ENCODE peak calls at places on chromosomes 6 and 20, in ten cellular contexts. One of them, this sample, is unnamed.

GRCh38 chr6:43828711-43829110 is 58.7 kb downstream of the VEGFA start:
- DNase-seq in right lobe of liver: no peak
- DNase-seq in BJ: no peak
- DNase-seq in cardiac fibroblast: no peak
- DNase-seq in fibroblast of mammary gland: no peak
- DNase-seq in stomach: no peak
- DNase-seq in K562: peak
- DNase-seq in astrocyte: no peak
- DNase-seq in endothelial cell: no peak
- DNase-seq in transverse colon: no peak
- DNase-seq in this sample: no peak

GRCh38 chr6:3022765-3023662 is 23.3 kb downstream of the NQO2 start:
- DNase-seq in fibroblast of mammary gland: peak
- DNase-seq in cardiac fibroblast: peak
- DNase-seq in right lobe of liver: no peak
- DNase-seq in stomach: no peak
- DNase-seq in transverse colon: no peak
- DNase-seq in BJ: no peak
- DNase-seq in astrocyte: no peak
- DNase-seq in K562: peak
- DNase-seq in endothelial cell: no peak
- DNase-seq in this sample: no peak

GRCh38 chr20:10984294-10984693 is 310.5 kb upstream of the JAG1 start:
- DNase-seq in cardiac fibroblast: no peak
- DNase-seq in astrocyte: no peak
- DNase-seq in K562: no peak
- DNase-seq in right lobe of liver: no peak
- DNase-seq in fibroblast of mammary gland: no peak
- DNase-seq in transverse colon: peak
- DNase-seq in endothelial cell: no peak
- DNase-seq in stomach: no peak
- DNase-seq in BJ: no peak
- DNase-seq in this sample: no peak

GRCh38 chr6:30500421-30501069 is 11.2 kb downstream of the HLA-E start:
- DNase-seq in K562: peak
- DNase-seq in transverse colon: no peak
- DNase-seq in cardiac fibroblast: peak
- DNase-seq in right lobe of liver: no peak
- DNase-seq in fibroblast of mammary gland: peak
- DNase-seq in stomach: no peak
- DNase-seq in astrocyte: no peak
- DNase-seq in BJ: no peak
- DNase-seq in endothelial cell: no peak
- DNase-seq in this sample: no peak

GRCh38 chr6:42227173-42227850 is 9.7 kb upstream of the MRPS10 start:
- DNase-seq in astrocyte: no peak
- DNase-seq in right lobe of liver: no peak
- DNase-seq in transverse colon: no peak
- DNase-seq in BJ: no peak
- DNase-seq in stomach: no peak
- DNase-seq in endothelial cell: no peak
- DNase-seq in fibroblast of mammary gland: no peak
- DNase-seq in K562: no peak
- DNase-seq in cardiac fibroblast: no peak
- DNase-seq in this sample: no peak

GRCh38 chr6:62466607-62467006 is 180.6 kb upstream of the KHDRBS2 start:
- DNase-seq in astrocyte: no peak
- DNase-seq in right lobe of liver: no peak
- DNase-seq in K562: no peak
- DNase-seq in endothelial cell: no peak
- DNase-seq in cardiac fibroblast: no peak
- DNase-seq in transverse colon: no peak
- DNase-seq in stomach: no peak
- DNase-seq in fibroblast of mammary gland: no peak
- DNase-seq in BJ: no peak
- DNase-seq in this sample: no peak

GRCh38 chr20:40689100-40689942 is at the start of gene MAFB:
- DNase-seq in K562: peak
- DNase-seq in transverse colon: peak
- DNase-seq in cardiac fibroblast: peak
- DNase-seq in endothelial cell: peak
- DNase-seq in right lobe of liver: peak
- DNase-seq in BJ: peak
- DNase-seq in fibroblast of mammary gland: peak
- DNase-seq in stomach: peak
- DNase-seq in astrocyte: peak
- DNase-seq in this sample: peak

GRCh38 chr6:13375360-13375878 is 47.1 kb upstream of the TBC1D7 start:
- DNase-seq in BJ: no peak
- DNase-seq in stomach: no peak
- DNase-seq in fibroblast of mammary gland: no peak
- DNase-seq in cardiac fibroblast: no peak
- DNase-seq in transverse colon: no peak
- DNase-seq in K562: no peak
- DNase-seq in endothelial cell: no peak
- DNase-seq in right lobe of liver: no peak
- DNase-seq in astrocyte: no peak
- DNase-seq in this sample: no peak

GRCh38 chr6:44289726-44290125 is 19.5 kb downstream of the TMEM151B start:
- DNase-seq in K562: no peak
- DNase-seq in cardiac fibroblast: no peak
- DNase-seq in stomach: no peak
- DNase-seq in transverse colon: no peak
- DNase-seq in astrocyte: no peak
- DNase-seq in right lobe of liver: no peak
- DNase-seq in endothelial cell: no peak
- DNase-seq in fibroblast of mammary gland: no peak
- DNase-seq in BJ: no peak
- DNase-seq in this sample: no peak

GRCh38 chr6:37516920-37517405 is 17.3 kb upstream of the CCDC167 start:
- DNase-seq in stomach: no peak
- DNase-seq in right lobe of liver: peak
- DNase-seq in cardiac fibroblast: no peak
- DNase-seq in endothelial cell: no peak
- DNase-seq in fibroblast of mammary gland: peak
- DNase-seq in K562: no peak
- DNase-seq in astrocyte: no peak
- DNase-seq in transverse colon: no peak
- DNase-seq in BJ: no peak
- DNase-seq in this sample: no peak

GRCh38 chr20:9503530-9504251 is 10.7 kb upstream of the LAMP5 start:
- DNase-seq in fibroblast of mammary gland: peak
- DNase-seq in K562: no peak
- DNase-seq in astrocyte: peak
- DNase-seq in cardiac fibroblast: no peak
- DNase-seq in endothelial cell: no peak
- DNase-seq in right lobe of liver: no peak
- DNase-seq in transverse colon: no peak
- DNase-seq in stomach: no peak
- DNase-seq in BJ: no peak
- DNase-seq in this sample: peak

GRCh38 chr6:106885659-106886058 is 88.9 kb downstream of the CD24 start:
- DNase-seq in right lobe of liver: no peak
- DNase-seq in fibroblast of mammary gland: no peak
- DNase-seq in cardiac fibroblast: no peak
- DNase-seq in transverse colon: no peak
- DNase-seq in endothelial cell: no peak
- DNase-seq in stomach: no peak
- DNase-seq in astrocyte: no peak
- DNase-seq in K562: no peak
- DNase-seq in BJ: no peak
- DNase-seq in this sample: no peak

GRCh38 chr6:127857051-127857637 is 43.7 kb downstream of the THEMIS start:
- DNase-seq in stomach: no peak
- DNase-seq in right lobe of liver: no peak
- DNase-seq in fibroblast of mammary gland: no peak
- DNase-seq in transverse colon: no peak
- DNase-seq in endothelial cell: no peak
- DNase-seq in cardiac fibroblast: no peak
- DNase-seq in astrocyte: no peak
- DNase-seq in K562: no peak
- DNase-seq in BJ: no peak
- DNase-seq in this sample: no peak

GRCh38 chr6:127855542-127856159 is 45.2 kb downstream of the THEMIS start:
- DNase-seq in right lobe of liver: no peak
- DNase-seq in K562: no peak
- DNase-seq in stomach: no peak
- DNase-seq in astrocyte: no peak
- DNase-seq in endothelial cell: peak
- DNase-seq in BJ: no peak
- DNase-seq in fibroblast of mammary gland: peak
- DNase-seq in cardiac fibroblast: peak
- DNase-seq in transverse colon: no peak
- DNase-seq in this sample: no peak

GRCh38 chr6:127854009-127854408 is 46.8 kb downstream of the THEMIS start:
- DNase-seq in fibroblast of mammary gland: peak
- DNase-seq in endothelial cell: no peak
- DNase-seq in transverse colon: no peak
- DNase-seq in K562: no peak
- DNase-seq in cardiac fibroblast: peak
- DNase-seq in stomach: no peak
- DNase-seq in right lobe of liver: no peak
- DNase-seq in BJ: no peak
- DNase-seq in astrocyte: no peak
- DNase-seq in this sample: no peak

GRCh38 chr6:127845242-127845641 is 55.6 kb downstream of the THEMIS start:
- DNase-seq in endothelial cell: no peak
- DNase-seq in right lobe of liver: no peak
- DNase-seq in astrocyte: no peak
- DNase-seq in cardiac fibroblast: no peak
- DNase-seq in stomach: no peak
- DNase-seq in K562: no peak
- DNase-seq in BJ: no peak
- DNase-seq in transverse colon: no peak
- DNase-seq in fibroblast of mammary gland: no peak
- DNase-seq in this sample: no peak

GRCh38 chr6:127851197-127851596 is 49.7 kb downstream of the THEMIS start:
- DNase-seq in cardiac fibroblast: peak
- DNase-seq in transverse colon: no peak
- DNase-seq in astrocyte: peak
- DNase-seq in stomach: no peak
- DNase-seq in fibroblast of mammary gland: no peak
- DNase-seq in BJ: peak
- DNase-seq in right lobe of liver: no peak
- DNase-seq in endothelial cell: no peak
- DNase-seq in K562: no peak
- DNase-seq in this sample: no peak
- TF ChIP-seq CTCF in cardiac fibroblast: no peak
- TF ChIP-seq CTCF in transverse colon: no peak
- TF ChIP-seq CTCF in astrocyte: no peak
- TF ChIP-seq CTCF in stomach: no peak
- TF ChIP-seq CTCF in fibroblast of mammary gland: no peak
- TF ChIP-seq CTCF in BJ: no peak
- TF ChIP-seq CTCF in right lobe of liver: no peak
- TF ChIP-seq CTCF in endothelial cell: no peak
- TF ChIP-seq CTCF in K562: no peak
- TF ChIP-seq CTCF in this sample: no peak

DNA sequence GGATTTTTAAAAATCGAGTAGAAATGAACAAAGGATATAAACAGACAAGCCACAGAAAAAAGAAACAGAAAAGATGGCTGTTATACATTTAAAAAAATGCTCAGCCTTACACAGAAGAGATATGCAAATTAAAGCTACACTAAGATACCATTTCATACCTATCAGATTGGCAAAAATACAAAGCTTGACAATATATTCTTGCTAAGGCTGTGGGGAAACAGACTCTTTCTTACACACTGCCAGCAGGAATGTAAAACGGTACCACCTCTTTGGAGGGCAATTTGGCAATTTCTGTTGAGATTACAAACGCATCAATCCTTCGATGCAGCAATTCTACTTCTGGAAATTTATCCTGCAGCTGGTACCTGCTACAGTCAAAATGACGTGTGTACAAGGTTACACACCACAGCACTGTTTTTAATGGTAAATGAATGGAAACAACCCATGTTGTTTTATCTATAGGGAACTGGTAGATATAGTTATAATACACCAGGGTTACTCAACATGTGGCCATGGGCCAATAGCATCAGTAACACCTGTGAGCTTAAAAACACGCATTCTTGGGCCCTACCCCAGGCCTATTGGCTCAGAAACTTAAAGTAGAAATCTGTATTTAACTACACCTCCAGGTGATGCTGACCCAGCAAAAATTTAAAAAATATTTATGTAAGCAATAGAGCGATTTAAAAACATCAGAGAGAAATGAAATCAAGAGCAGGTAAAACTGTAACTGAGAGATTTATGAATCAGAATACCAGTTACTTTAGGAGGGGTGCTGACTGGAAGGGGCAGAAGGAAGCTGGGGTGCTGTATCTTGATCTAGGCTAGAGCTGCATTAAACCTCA is 53.3 kb downstream of the TRAM2 start:
- DNase-seq in BJ: no peak
- DNase-seq in transverse colon: no peak
- DNase-seq in K562: no peak
- DNase-seq in fibroblast of mammary gland: no peak
- DNase-seq in cardiac fibroblast: no peak
- DNase-seq in astrocyte: no peak
- DNase-seq in stomach: no peak
- DNase-seq in endothelial cell: no peak
- DNase-seq in right lobe of liver: no peak
- DNase-seq in this sample: no peak
- TF ChIP-seq CTCF in BJ: no peak
- TF ChIP-seq CTCF in transverse colon: no peak
- TF ChIP-seq CTCF in K562: no peak
- TF ChIP-seq CTCF in fibroblast of mammary gland: no peak
- TF ChIP-seq CTCF in cardiac fibroblast: no peak
- TF ChIP-seq CTCF in astrocyte: no peak
- TF ChIP-seq CTCF in stomach: no peak
- TF ChIP-seq CTCF in endothelial cell: no peak
- TF ChIP-seq CTCF in right lobe of liver: no peak
- TF ChIP-seq CTCF in this sample: no peak

GRCh38 chr6:32046450-32047083 is 8.4 kb downstream of the CYP21A2 start:
- DNase-seq in astrocyte: no peak
- DNase-seq in stomach: no peak
- DNase-seq in BJ: no peak
- DNase-seq in cardiac fibroblast: peak
- DNase-seq in transverse colon: no peak
- DNase-seq in endothelial cell: no peak
- DNase-seq in K562: peak
- DNase-seq in fibroblast of mammary gland: peak
- DNase-seq in right lobe of liver: no peak
- DNase-seq in this sample: no peak
- TF ChIP-seq CTCF in astrocyte: no peak
- TF ChIP-seq CTCF in stomach: no peak
- TF ChIP-seq CTCF in BJ: no peak
- TF ChIP-seq CTCF in cardiac fibroblast: no peak
- TF ChIP-seq CTCF in transverse colon: no peak
- TF ChIP-seq CTCF in endothelial cell: no peak
- TF ChIP-seq CTCF in K562: no peak
- TF ChIP-seq CTCF in fibroblast of mammary gland: no peak
- TF ChIP-seq CTCF in right lobe of liver: no peak
- TF ChIP-seq CTCF in this sample: no peak

GRCh38 chr6:148389917-148390316 is 47.3 kb downstream of the SASH1 start:
- DNase-seq in endothelial cell: no peak
- DNase-seq in cardiac fibroblast: no peak
- DNase-seq in K562: no peak
- DNase-seq in stomach: no peak
- DNase-seq in fibroblast of mammary gland: no peak
- DNase-seq in right lobe of liver: no peak
- DNase-seq in astrocyte: no peak
- DNase-seq in BJ: no peak
- DNase-seq in transverse colon: no peak
- DNase-seq in this sample: no peak
- TF ChIP-seq CTCF in endothelial cell: no peak
- TF ChIP-seq CTCF in cardiac fibroblast: no peak
- TF ChIP-seq CTCF in K562: no peak
- TF ChIP-seq CTCF in stomach: no peak
- TF ChIP-seq CTCF in fibroblast of mammary gland: no peak
- TF ChIP-seq CTCF in right lobe of liver: no peak
- TF ChIP-seq CTCF in astrocyte: no peak
- TF ChIP-seq CTCF in BJ: no peak
- TF ChIP-seq CTCF in transverse colon: no peak
- TF ChIP-seq CTCF in this sample: no peak

GRCh38 chr6:114096553-114097172 is 125.7 kb upstream of the HDAC2 start:
- DNase-seq in astrocyte: no peak
- DNase-seq in BJ: no peak
- DNase-seq in fibroblast of mammary gland: peak
- DNase-seq in cardiac fibroblast: peak
- DNase-seq in K562: peak
- DNase-seq in right lobe of liver: no peak
- DNase-seq in stomach: no peak
- DNase-seq in transverse colon: no peak
- DNase-seq in endothelial cell: no peak
- DNase-seq in this sample: no peak
- TF ChIP-seq CTCF in astrocyte: peak
- TF ChIP-seq CTCF in BJ: peak
- TF ChIP-seq CTCF in fibroblast of mammary gland: peak
- TF ChIP-seq CTCF in cardiac fibroblast: peak
- TF ChIP-seq CTCF in K562: peak
- TF ChIP-seq CTCF in right lobe of liver: peak
- TF ChIP-seq CTCF in stomach: no peak
- TF ChIP-seq CTCF in transverse colon: peak
- TF ChIP-seq CTCF in endothelial cell: peak
- TF ChIP-seq CTCF in this sample: peak

This sample was measured in lower lobe of right lung.